ENCODE peak calls at places on chromosomes 2 and 18, in five cellular contexts. U is amygdala, V is AG10803, B is colonic mucosa, T is endothelial cell. K is an unnamed sample.

GRCh38 chr2:128439231-128440086 is 120.8 kb upstream of the HS6ST1 start:
- DNase-seq in V (no peak), T (peak; percentile 2), U (no peak), B (peak; percentile 14), K (no peak)

GRCh38 chr18:23556145-23556780 is 30.0 kb downstream of the NPC1 start:
- DNase-seq in V (no peak), B (no peak), T (no peak), U (no peak), K (no peak)

GRCh38 chr2:49278561-49278960 is 124.2 kb upstream of the FSHR start:
- DNase-seq in U (no peak), V (no peak), T (no peak), B (no peak), K (no peak)

GRCh38 chr2:222545821-222546540 is 109.9 kb downstream of the FARSB start:
- DNase-seq in B (no peak), T (no peak), V (no peak), U (no peak), K (no peak)

GRCh38 chr2:151162185-151162584 is 99.5 kb downstream of the RBM43 start:
- DNase-seq in T (no peak), B (no peak), V (peak; percentile 45), U (no peak), K (no peak)

GRCh38 chr2:174012347-174013309 is 47.5 kb upstream of the SP3 start:
- DNase-seq in T (peak; percentile 30), V (peak; percentile 55), U (no peak), B (peak; percentile 57), K (peak; percentile 31)

GRCh38 chr2:144630459-144631215 is 110.7 kb upstream of the ZEB2 start:
- DNase-seq in T (no peak), U (no peak), V (no peak), B (no peak), K (no peak)

GRCh38 chr2:65660340-65660739 is 227.9 kb upstream of the SPRED2 start:
- DNase-seq in T (no peak), U (no peak), B (no peak), V (no peak), K (no peak)

GRCh38 chr2:18545384-18545783 is 15.1 kb downstream of the RDH14 start:
- DNase-seq in U (no peak), V (peak; percentile 20), T (no peak), B (no peak), K (no peak)

GRCh38 chr2:200180943-200181342 is 125.5 kb upstream of the SPATS2L start:
- DNase-seq in T (no peak), B (no peak), U (no peak), V (no peak), K (no peak)

GRCh38 chr2:239514753-239515152 is 113.9 kb upstream of the HDAC4 start:
- DNase-seq in B (no peak), U (no peak), T (no peak), V (no peak), K (no peak)

GRCh38 chr2:181738074-181738473 is 57.8 kb upstream of the NEUROD1 start:
- DNase-seq in T (no peak), U (no peak), B (no peak), V (no peak), K (no peak)

GRCh38 chr2:120111193-120111592 is 98.3 kb downstream of the EPB41L5 start:
- DNase-seq in B (no peak), T (no peak), U (no peak), V (no peak), K (no peak)

GRCh38 chr2:174337337-174338154 is 2.8 kb downstream of the SP9 start:
- DNase-seq in V (peak; percentile 50), B (no peak), T (peak; percentile 59), U (no peak), K (no peak)

GRCh38 chr2:128362889-128363228 is 44.2 kb upstream of the HS6ST1 start:
- DNase-seq in T (no peak), U (no peak), V (peak; percentile 94), B (no peak), K (peak; percentile 19)

GRCh38 chr2:239252433-239253200 is 148.2 kb downstream of the HDAC4 start:
- DNase-seq in T (no peak), V (peak; percentile 75), B (no peak), U (no peak), K (peak; percentile 30)

GRCh38 chr2:128312411-128312810 is 6.3 kb downstream of the HS6ST1 start:
- DNase-seq in V (no peak), T (no peak), U (no peak), B (peak; percentile 11), K (no peak)

GRCh38 chr18:64409511-64409910 is 260.6 kb upstream of the LINC00305 start:
- DNase-seq in V (no peak), B (no peak), U (no peak), T (peak; percentile 25), K (no peak)

GRCh38 chr2:132815522-132815921 is 145.5 kb upstream of the LYPD1 start:
- DNase-seq in U (peak; percentile 2), T (no peak), V (peak; percentile 67), B (no peak), K (no peak)

GRCh38 chr18:23207191-23207955 is 72.1 kb downstream of the CABLES1 start:
- DNase-seq in U (no peak), B (no peak), T (no peak), V (no peak), K (no peak)

GRCh38 chr2:162929571-162929970 is 91.0 kb upstream of the KCNH7 start:
- DNase-seq in V (peak; percentile 12), T (no peak), B (no peak), U (no peak), K (no peak)

GRCh38 chr2:239878686-239879085 is 146.5 kb downstream of the NDUFA10 start:
- DNase-seq in V (no peak), U (no peak), T (no peak), B (peak; percentile 3), K (no peak)

GRCh38 chr18:54033087-54033486 is 191.4 kb downstream of the MBD2 start:
- DNase-seq in T (no peak), V (no peak), B (no peak), U (no peak), K (no peak)

GRCh38 chr2:95346738-95347671 is 49.9 kb downstream of the KCNIP3 start:
- DNase-seq in V (peak; percentile 25), U (no peak), T (peak; percentile 47), B (peak; percentile 18), K (no peak)

GRCh38 chr2:162839419-162839818 is 852 bp upstream of the KCNH7 start:
- DNase-seq in T (peak; percentile 19), U (peak; percentile 1), B (no peak), V (no peak), K (no peak)

GRCh38 chr2:238120463-238121298 is 17.8 kb upstream of the KLHL30 start:
- DNase-seq in U (no peak), V (no peak), B (no peak), T (no peak), K (no peak)

GRCh38 chr2:168116448-168116847 is 130.9 kb downstream of the STK39 start:
- DNase-seq in V (no peak), B (no peak), U (no peak), T (peak; percentile 47), K (no peak)

GRCh38 chr2:224449212-224450147 is 47.6 kb upstream of the FAM124B start:
- DNase-seq in V (peak; percentile 21), B (no peak), U (no peak), T (peak; percentile 24), K (no peak)